ENCODE peak calls at places on chromosome 1, in six cellular contexts. L is right atrium auricular region; I is omental fat pad; G is mesenchymal stem cell; Q is HS-5; X is stimulated activated CD8-positive, alpha-beta memory T cell treated with anti-CD3 and anti-CD28 coated beads, Interleukin-7, amount 100 ng/mL, for 1 hour. Y is an unnamed sample.

GRCh38 chr1:227317541-227318002 is 720 bp downstream of the CDC42BPA start:
- DNase-seq in G (peak; percentile 84), Q (no peak), X (no peak), L (no peak), I (no peak), Y (peak; percentile 27)

GRCh38 chr1:91303165-91303564 is 101.5 kb downstream of the HFM1 start:
- DNase-seq in L (no peak), X (no peak), G (no peak), I (no peak), Q (no peak), Y (no peak)

GRCh38 chr1:49050041-49050440 is 273.4 kb upstream of the BEND5 start:
- DNase-seq in Q (no peak), X (no peak), I (no peak), G (no peak), L (no peak), Y (no peak)

GRCh38 chr1:18575620-18576019 is 55.0 kb upstream of the PAX7 start:
- DNase-seq in Q (no peak), L (peak; percentile 65), G (peak; percentile 29), X (no peak), I (peak; percentile 41), Y (peak; percentile 29)

GRCh38 chr1:152189657-152190442 is 30.8 kb upstream of the RPTN start:
- DNase-seq in Q (peak; percentile 24), I (peak; percentile 43), L (peak; percentile 74), G (peak; percentile 10), X (peak; percentile 21), Y (peak; percentile 75)

GRCh38 chr1:245023222-245023621 is 131.6 kb upstream of the KIF26B start:
- DNase-seq in L (no peak), Q (no peak), X (no peak), I (no peak), G (no peak), Y (no peak)

GRCh38 chr1:31447210-31447609 is 34.2 kb downstream of the SERINC2 start:
- DNase-seq in L (no peak), G (peak; percentile 18), X (no peak), Q (no peak), I (no peak), Y (no peak)

GRCh38 chr1:180611016-180611930 is 20.5 kb upstream of the XPR1 start:
- DNase-seq in G (no peak), L (no peak), Q (no peak), X (no peak), I (no peak), Y (no peak)